ENCODE peak calls at places on chromosome 2, in five cellular contexts. G, F, N, I and Y are unnamed samples.

GRCh38 chr2:64753384-64753783 is 99.7 kb upstream of the SERTAD2 start:
- DNase-seq in G (no peak), N (no peak), F (no peak), I (no peak), Y (no peak)

GRCh38 chr2:160700415-160700814 is 206.8 kb upstream of the RBMS1 start:
- DNase-seq in G (no peak), I (no peak), N (no peak), F (no peak), Y (no peak)

GRCh38 chr2:196601430-196602306 is 37.8 kb upstream of the CCDC150 start:
- DNase-seq in I (peak), F (peak), N (peak), G (no peak), Y (peak)

GRCh38 chr2:236608710-236609109 is 39.1 kb downstream of the ACKR3 start:
- DNase-seq in G (no peak), N (peak), F (no peak), I (no peak), Y (no peak)

GRCh38 chr2:241801611-241802420 is 7.2 kb upstream of the NEU4 start:
- DNase-seq in F (no peak), I (no peak), G (no peak), N (no peak), Y (no peak)

GRCh38 chr2:69567157-69567908 is 76.2 kb downstream of the AAK1 start:
- DNase-seq in F (peak), N (peak), I (no peak), G (no peak), Y (no peak)

GRCh38 chr2:181781082-181781786 is 100.9 kb upstream of the NEUROD1 start:
- DNase-seq in N (no peak), F (no peak), I (no peak), G (no peak), Y (no peak)

GRCh38 chr2:235485362-235485761 is 8.5 kb upstream of the AGAP1 start:
- DNase-seq in N (no peak), F (no peak), G (no peak), I (no peak), Y (no peak)

GRCh38 chr2:8576525-8577157 is 105.2 kb upstream of the ID2 start:
- DNase-seq in I (no peak), N (no peak), F (no peak), G (no peak), Y (no peak)

GRCh38 chr2:37896319-37896718 is 28.8 kb upstream of the RMDN2 start:
- DNase-seq in G (peak), N (no peak), I (peak), F (no peak), Y (no peak)
- TF ChIP-seq CTCF in G (peak), N (no peak), I (peak), F (no peak), Y (no peak)

GRCh38 chr2:30229596-30229995 is 1.7 kb upstream of the LBH start:
- DNase-seq in N (no peak), G (no peak), F (no peak), I (no peak), Y (no peak)

GRCh38 chr2:30224147-30224546 is 7.2 kb upstream of the LBH start:
- DNase-seq in N (no peak), F (no peak), I (no peak), G (no peak), Y (no peak)

GRCh38 chr2:30225131-30225762 is 6.1 kb upstream of the LBH start:
- DNase-seq in N (peak), F (peak), I (peak), G (peak), Y (peak)

GRCh38 chr2:30223413-30223874 is 7.9 kb upstream of the LBH start:
- DNase-seq in F (no peak), I (no peak), G (no peak), N (no peak), Y (no peak)

DNA sequence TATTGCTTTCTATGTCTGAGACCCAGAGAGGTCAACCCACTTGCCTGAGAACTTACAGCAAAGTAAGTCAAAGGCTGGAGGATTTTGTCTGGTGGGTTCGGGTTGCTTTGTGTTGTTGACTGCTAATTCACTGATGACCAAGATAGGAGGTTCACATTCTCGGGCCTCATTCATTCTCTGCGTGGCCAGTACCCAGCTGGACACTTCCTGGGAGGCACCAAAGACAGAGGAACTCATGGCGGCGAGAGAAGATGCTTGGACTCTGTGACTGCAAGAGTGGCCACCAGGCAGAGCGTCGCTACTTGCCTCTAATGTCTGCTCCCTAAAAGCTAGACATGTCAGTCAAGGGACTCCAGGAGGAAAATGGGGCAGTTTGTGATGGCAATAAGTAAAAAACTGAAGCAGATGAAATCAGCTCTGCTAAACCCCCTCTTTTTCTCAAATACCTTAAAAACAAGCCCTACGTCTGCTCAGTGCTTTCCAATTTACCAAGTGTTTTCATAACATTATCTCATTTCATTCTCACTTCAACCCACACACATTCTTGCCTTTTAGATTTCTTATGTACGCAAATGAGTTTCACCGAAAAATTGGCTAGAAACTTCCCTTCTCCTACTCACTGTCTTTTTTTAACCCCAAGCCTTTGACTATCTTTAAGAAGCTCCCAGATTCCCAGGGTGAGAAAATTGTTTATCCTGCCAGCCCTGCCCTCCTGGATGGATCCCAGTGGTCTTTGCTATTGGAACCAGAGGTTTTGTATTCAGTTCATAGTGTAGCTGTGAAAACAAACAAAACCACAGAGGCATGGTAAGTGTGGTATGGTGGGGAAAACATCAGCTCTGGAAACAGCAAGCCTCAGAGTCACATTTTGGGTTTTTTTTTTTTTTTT is 4.9 kb upstream of the LBH start:
- DNase-seq in G (no peak), N (peak), F (no peak), I (peak), Y (peak)
- H3K4me3 ChIP-seq in G (no peak), N (no peak), F (no peak), I (no peak), Y (no peak)

GRCh38 chr2:214591359-214591758 is 180.5 kb downstream of the VWC2L start:
- DNase-seq in I (no peak), N (no peak), G (no peak), F (no peak), Y (no peak)

GRCh38 chr2:214587442-214587841 is 176.6 kb downstream of the VWC2L start:
- DNase-seq in F (no peak), N (no peak), G (peak), I (no peak), Y (no peak)
- TF ChIP-seq CTCF in F (peak), N (peak), G (peak), I (no peak), Y (no peak)

GRCh38 chr2:11830708-11831301 is 84.4 kb downstream of the LPIN1 start:
- DNase-seq in N (no peak), F (no peak), I (no peak), G (no peak), Y (no peak)
- H3K4me3 ChIP-seq in N (peak), F (no peak), I (peak), G (no peak), Y (no peak)

GRCh38 chr2:189592353-189592984 is 11.9 kb upstream of the SLC40A1 start:
- DNase-seq in G (no peak), F (no peak), I (no peak), N (no peak), Y (no peak)
- TF ChIP-seq CTCF in G (no peak), F (no peak), I (no peak), N (no peak), Y (no peak)

GRCh38 chr2:133152801-133153200 is 415.5 kb downstream of the NCKAP5 start:
- DNase-seq in F (no peak), G (no peak), N (no peak), I (no peak), Y (no peak)

GRCh38 chr2:133143649-133144048 is 424.6 kb downstream of the NCKAP5 start:
- DNase-seq in N (no peak), G (no peak), I (no peak), F (no peak), Y (no peak)

GRCh38 chr2:133146893-133147292 is 421.4 kb downstream of the NCKAP5 start:
- DNase-seq in G (no peak), N (no peak), F (no peak), I (peak), Y (no peak)

DNA sequence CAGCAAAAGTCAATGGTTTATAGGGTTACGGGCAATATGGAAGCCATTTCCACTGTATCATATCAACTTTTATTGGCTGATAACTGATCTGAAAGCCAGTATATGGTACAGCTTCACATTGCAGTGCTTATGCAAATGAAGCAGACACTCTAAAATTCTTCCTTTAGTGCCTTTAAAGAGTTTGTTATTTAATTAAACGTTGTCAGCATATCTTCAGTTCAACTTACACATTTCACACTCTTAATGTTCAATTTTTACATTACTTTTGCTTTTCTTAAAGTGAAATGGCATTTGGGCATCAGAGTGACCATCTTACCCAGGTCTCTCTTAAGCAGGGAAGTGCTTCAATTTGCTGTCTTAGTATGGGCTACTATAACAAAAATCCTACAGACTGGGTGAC is 420.1 kb downstream of the NCKAP5 start:
- DNase-seq in N (no peak), I (no peak), F (no peak), G (no peak), Y (no peak)
- H3K4me3 ChIP-seq in N (no peak), I (no peak), F (no peak), G (no peak), Y (no peak)

GRCh38 chr2:200129756-200130462 is 174.5 kb downstream of the MAIP1 start:
- DNase-seq in N (no peak), F (peak), G (no peak), I (no peak), Y (no peak)

GRCh38 chr2:200125463-200125862 is 170.1 kb downstream of the MAIP1 start:
- DNase-seq in F (no peak), N (no peak), I (no peak), G (no peak), Y (no peak)

GRCh38 chr2:200131307-200131706 is 175.2 kb upstream of the SPATS2L start:
- DNase-seq in N (peak), G (no peak), F (peak), I (no peak), Y (no peak)

GRCh38 chr2:200130762-200131166 is 175.4 kb downstream of the MAIP1 start:
- DNase-seq in F (no peak), I (no peak), N (peak), G (no peak), Y (no peak)

GRCh38 chr2:200127852-200128251 is 172.5 kb downstream of the MAIP1 start:
- DNase-seq in N (peak), G (no peak), F (no peak), I (peak), Y (no peak)
- TF ChIP-seq CTCF in N (peak), G (no peak), F (no peak), I (no peak), Y (no peak)